ENCODE peak calls at places on chromosomes 2 and 18, in eight cellular contexts. L, C, K, S, F, V, U and Q are unnamed samples.

GRCh38 chr18:32771169-32771751 is 1.6 kb downstream of the KLHL14 start:
- DNase-seq in L (peak), S (no peak), F (peak), C (peak), V (no peak), K (no peak), U (peak), Q (no peak)

GRCh38 chr2:33241581-33241980 is 234.9 kb upstream of the RASGRP3 start:
- DNase-seq in C (no peak), K (no peak), L (no peak), F (no peak), U (no peak), S (no peak), V (no peak), Q (peak)

GRCh38 chr2:50783116-50783515 is 248.8 kb downstream of the NRXN1 start:
- DNase-seq in S (no peak), C (no peak), L (no peak), U (no peak), K (no peak), V (no peak), F (no peak), Q (no peak)

GRCh38 chr2:173749315-173749714 is 215.9 kb downstream of the SP3 start:
- DNase-seq in C (no peak), F (no peak), V (no peak), U (no peak), S (no peak), K (no peak), L (no peak), Q (peak)

GRCh38 chr2:162244559-162245031 is 1.4 kb upstream of the FAP start:
- DNase-seq in V (no peak), F (no peak), U (no peak), S (no peak), L (no peak), C (no peak), K (no peak), Q (peak)

GRCh38 chr2:19488009-19488691 is 129.7 kb upstream of the OSR1 start:
- DNase-seq in U (no peak), S (no peak), L (no peak), K (no peak), V (no peak), F (no peak), C (no peak), Q (peak)

GRCh38 chr2:69817739-69818494 is 11.5 kb upstream of the GMCL1 start:
- DNase-seq in C (no peak), K (no peak), L (no peak), V (no peak), F (no peak), S (no peak), U (no peak), Q (peak)

GRCh38 chr2:239163306-239164070 is 237.3 kb downstream of the HDAC4 start:
- DNase-seq in S (no peak), F (no peak), L (no peak), K (no peak), U (no peak), C (no peak), V (no peak), Q (no peak)

GRCh38 chr2:64516651-64517510 is 7.2 kb upstream of the AFTPH start:
- DNase-seq in C (no peak), F (no peak), L (no peak), V (no peak), U (no peak), S (no peak), K (no peak), Q (no peak)

GRCh38 chr2:71681626-71682025 is 228.3 kb downstream of the DYSF start:
- DNase-seq in U (no peak), K (no peak), L (no peak), V (no peak), F (no peak), S (no peak), C (no peak), Q (no peak)

GRCh38 chr2:145012214-145012670 is 492.3 kb upstream of the ZEB2 start:
- DNase-seq in K (no peak), L (no peak), V (no peak), U (peak), C (no peak), S (no peak), F (no peak), Q (peak)

GRCh38 chr2:221896505-221897151 is 324.5 kb upstream of the EPHA4 start:
- DNase-seq in K (no peak), S (no peak), U (no peak), V (peak), C (no peak), F (no peak), L (no peak), Q (peak)

GRCh38 chr2:288002-288742 is at the start of gene ALKAL2:
- DNase-seq in V (no peak), F (no peak), K (no peak), U (no peak), L (peak), S (no peak), C (peak), Q (no peak)

GRCh38 chr2:86053166-86053565 is 52.5 kb downstream of the POLR1A start:
- DNase-seq in K (no peak), V (no peak), C (peak), U (no peak), F (no peak), L (no peak), S (no peak), Q (no peak)

GRCh38 chr18:42781298-42781815 is 334.1 kb downstream of the RIT2 start:
- DNase-seq in L (no peak), V (no peak), F (no peak), C (no peak), U (no peak), S (no peak), K (no peak), Q (no peak)

GRCh38 chr2:48344441-48344756 is 185.6 kb upstream of the STON1 start:
- DNase-seq in L (no peak), S (no peak), F (no peak), U (no peak), K (no peak), V (no peak), C (no peak), Q (no peak)

GRCh38 chr18:70454705-70455322 is 166.0 kb downstream of the SOCS6 start:
- DNase-seq in C (no peak), V (peak), L (peak), U (peak), S (peak), F (peak), K (peak), Q (peak)

GRCh38 chr2:24917731-24918325 is 2.2 kb downstream of the ADCY3 start:
- DNase-seq in L (no peak), S (no peak), U (no peak), C (no peak), K (no peak), F (no peak), V (no peak), Q (no peak)

GRCh38 chr2:143949121-143949848 is 570.6 kb downstream of the ZEB2 start:
- DNase-seq in L (no peak), K (no peak), C (no peak), V (no peak), F (no peak), S (no peak), U (no peak), Q (peak)

GRCh38 chr18:57819671-57820460 is 16.8 kb upstream of the ATP8B1 start:
- DNase-seq in F (peak), S (no peak), C (no peak), U (peak), K (no peak), L (no peak), V (peak), Q (peak)

GRCh38 chr18:59743561-59743960 is 46.3 kb upstream of the CCBE1 start:
- DNase-seq in C (no peak), K (no peak), V (no peak), S (no peak), L (no peak), U (no peak), F (no peak), Q (peak)

GRCh38 chr18:63899206-63899605 is 8.6 kb upstream of the SERPINB10 start:
- DNase-seq in U (no peak), V (no peak), S (no peak), L (no peak), K (no peak), C (no peak), F (no peak), Q (no peak)

GRCh38 chr2:150733219-150733618 is 245.8 kb upstream of the RND3 start:
- DNase-seq in V (no peak), L (no peak), K (no peak), U (no peak), S (no peak), C (no peak), F (no peak), Q (no peak)

GRCh38 chr2:235402444-235402843 is 91.4 kb upstream of the AGAP1 start:
- DNase-seq in U (no peak), L (no peak), V (no peak), C (no peak), K (no peak), F (no peak), S (no peak), Q (no peak)

GRCh38 chr2:192190474-192190873 is 4.3 kb downstream of the TMEFF2 start:
- DNase-seq in S (no peak), U (no peak), F (no peak), V (no peak), K (no peak), C (no peak), L (peak), Q (peak)

GRCh38 chr2:198763793-198764192 is 693.9 kb downstream of the SATB2 start:
- DNase-seq in S (no peak), V (no peak), U (no peak), F (no peak), L (no peak), C (no peak), K (no peak), Q (no peak)

GRCh38 chr2:166439078-166439477 is 55.0 kb downstream of the SCN7A start:
- DNase-seq in L (no peak), C (no peak), S (no peak), V (no peak), F (no peak), K (no peak), U (no peak), Q (no peak)

GRCh38 chr2:103161456-103162289 is 399.8 kb downstream of the TMEM182 start:
- DNase-seq in U (peak), F (no peak), S (no peak), K (no peak), C (no peak), L (peak), V (no peak), Q (peak)

GRCh38 chr2:155377178-155377780 is 678.8 kb downstream of the KCNJ3 start:
- DNase-seq in L (peak), F (no peak), K (peak), U (peak), C (no peak), V (no peak), S (no peak), Q (peak)

GRCh38 chr2:69700381-69700780 is 41.6 kb upstream of the ANXA4 start:
- DNase-seq in V (no peak), U (no peak), C (no peak), K (no peak), L (no peak), F (no peak), S (no peak), Q (no peak)

GRCh38 chr2:111954602-111955332 is 56.4 kb downstream of the MERTK start:
- DNase-seq in V (no peak), C (no peak), F (no peak), K (no peak), U (no peak), S (no peak), L (no peak), Q (no peak)

GRCh38 chr2:75311521-75311920 is 112.2 kb upstream of the TACR1 start:
- DNase-seq in C (no peak), K (no peak), L (no peak), U (no peak), V (no peak), S (no peak), F (no peak), Q (no peak)

GRCh38 chr2:111662771-111663470 is 221.1 kb downstream of the ANAPC1 start:
- DNase-seq in L (peak), K (no peak), U (no peak), F (no peak), C (no peak), V (no peak), S (no peak), Q (peak)

GRCh38 chr18:44130365-44130942 is 550.2 kb upstream of the SETBP1 start:
- DNase-seq in K (peak), U (peak), L (peak), S (no peak), C (peak), V (no peak), F (peak), Q (peak)

GRCh38 chr2:179843541-179843940 is 17.9 kb downstream of the ZNF385B start:
- DNase-seq in U (no peak), C (no peak), F (no peak), V (no peak), S (no peak), L (no peak), K (no peak), Q (no peak)